ENCODE peak calls at places on chromosomes 4 and X, in six cellular contexts. K is substantia nigra; U is tibial artery; R is activated CD4-positive, alpha-beta T cell treated with anti-CD3 and anti-CD28 coated beads for 4 hours; S is iris pigment epithelial cell; M is AML-193. A is an unnamed sample.
A peak's percentile ranks its signal among the peaks of the same experiment; 100 is the strongest.

GRCh38 chr4:13498464-13498863 is 14.3 kb upstream of the RAB28 start:
- DNase-seq in U (no peak), M (peak; percentile 75), K (no peak), R (no peak), S (no peak), A (no peak)

GRCh38 chr4:146585761-146586333 is 52.8 kb upstream of the POU4F2 start:
- DNase-seq in U (no peak), K (no peak), S (peak; percentile 75), R (no peak), M (peak; percentile 70), A (no peak)

GRCh38 chrX:154308108-154308946 is 12.7 kb downstream of the TKTL1 start:
- DNase-seq in R (peak; percentile 62), U (peak; percentile 72), M (peak; percentile 7), K (no peak), S (peak; percentile 36), A (peak; percentile 21)

GRCh38 chr4:175947117-175947722 is 118.4 kb upstream of the WDR17 start:
- DNase-seq in K (no peak), M (peak; percentile 45), R (no peak), S (peak; percentile 46), U (no peak), A (no peak)

GRCh38 chr4:141220271-141220654 is 432 bp upstream of the ZNF330 start:
- DNase-seq in M (no peak), U (no peak), K (no peak), S (peak; percentile 8), R (peak; percentile 7), A (no peak)

GRCh38 chrX:120145295-120145925 is 13.0 kb upstream of the RHOXF2 start:
- DNase-seq in K (no peak), U (no peak), R (no peak), M (no peak), S (no peak), A (no peak)

GRCh38 chr4:81466841-81467671 is 4.7 kb downstream of the RASGEF1B start:
- DNase-seq in U (no peak), S (peak; percentile 54), K (peak; percentile 16), M (peak; percentile 61), R (peak; percentile 64), A (peak; percentile 84)

GRCh38 chrX:1750267-1750666 is 135.4 kb downstream of the ASMT start:
- DNase-seq in U (no peak), R (no peak), K (no peak), S (no peak), M (no peak), A (no peak)

GRCh38 chrX:54529166-54529558 is 857 bp upstream of the GNL3L start:
- DNase-seq in M (no peak), K (no peak), S (no peak), R (no peak), U (no peak), A (no peak)

GRCh38 chr4:155241664-155242063 is 33.2 kb downstream of the NPY2R start:
- DNase-seq in S (no peak), K (no peak), U (no peak), M (no peak), R (no peak), A (no peak)

GRCh38 chr4:64899563-64899962 is 490.3 kb upstream of the TECRL start:
- DNase-seq in U (no peak), M (no peak), S (peak; percentile 8), R (no peak), K (no peak), A (no peak)

GRCh38 chr4:6777636-6778281 is 4.8 kb upstream of the KIAA0232 start:
- DNase-seq in K (no peak), S (no peak), M (peak; percentile 75), U (no peak), R (no peak), A (peak; percentile 17)

GRCh38 chr4:85488416-85488815 is 13.5 kb downstream of the ARHGAP24 start:
- DNase-seq in S (no peak), K (no peak), R (no peak), U (no peak), M (no peak), A (no peak)

GRCh38 chr4:11741190-11741652 is 312.5 kb upstream of the HS3ST1 start:
- DNase-seq in S (peak; percentile 38), K (no peak), M (no peak), R (no peak), U (no peak), A (no peak)

GRCh38 chr4:137614491-137614890 is 82.2 kb upstream of the PCDH18 start:
- DNase-seq in K (no peak), R (no peak), S (peak; percentile 41), U (no peak), M (no peak), A (no peak)

GRCh38 chr4:176789955-176790354 is 2.8 kb downstream of the VEGFC start:
- DNase-seq in S (peak; percentile 65), U (no peak), K (no peak), R (no peak), M (peak; percentile 18), A (no peak)

GRCh38 chrX:29431895-29432294 is 783.5 kb upstream of the MAGEB2 start:
- DNase-seq in R (no peak), U (no peak), S (peak; percentile 9), M (no peak), K (no peak), A (no peak)

GRCh38 chr4:52842788-52843187 is 19.3 kb upstream of the RASL11B start:
- DNase-seq in U (no peak), K (no peak), S (no peak), M (no peak), R (no peak), A (no peak)

GRCh38 chr4:139916041-139916440 is 237.9 kb downstream of the MAML3 start:
- DNase-seq in M (no peak), S (peak; percentile 9), R (no peak), U (no peak), K (no peak), A (no peak)

GRCh38 chr4:11768251-11768972 is 339.7 kb upstream of the HS3ST1 start:
- DNase-seq in S (no peak), K (no peak), U (no peak), R (no peak), M (no peak), A (no peak)

GRCh38 chr4:624705-625590 is at the start of gene PDE6B:
- DNase-seq in U (peak; percentile 39), S (no peak), R (no peak), K (no peak), M (no peak), A (peak; percentile 53)

GRCh38 chr4:181946902-181947301 is 296.3 kb upstream of the TENM3 start:
- DNase-seq in M (no peak), R (no peak), S (no peak), U (no peak), K (no peak), A (no peak)

GRCh38 chr4:44766453-44766852 is 40.1 kb upstream of the GNPDA2 start:
- DNase-seq in S (no peak), U (no peak), K (no peak), M (no peak), R (no peak), A (no peak)

GRCh38 chrX:81202413-81202794 is 502 bp downstream of the SH3BGRL start:
- DNase-seq in U (no peak), M (no peak), K (no peak), S (no peak), R (no peak), A (no peak)

GRCh38 chr4:139020384-139020783 is 4.8 kb downstream of the NOCT start:
- DNase-seq in M (no peak), K (no peak), S (no peak), U (no peak), R (no peak), A (no peak)

GRCh38 chr4:1600811-1601532 is 83.1 kb downstream of the FAM53A start:
- DNase-seq in M (no peak), R (no peak), K (no peak), U (no peak), S (no peak), A (no peak)

GRCh38 chrX:20061869-20062254 is 54.8 kb downstream of the MAP7D2 start:
- DNase-seq in S (peak; percentile 80), M (no peak), K (no peak), R (no peak), U (no peak), A (no peak)

GRCh38 chrX:57906790-57907189 is 3.5 kb downstream of the ZXDA start:
- DNase-seq in S (peak; percentile 75), M (no peak), K (no peak), R (no peak), U (no peak), A (no peak)

GRCh38 chr4:90543419-90544170 is 416.4 kb downstream of the CCSER1 start:
- DNase-seq in U (no peak), R (no peak), M (no peak), S (no peak), K (no peak), A (no peak)